ENCODE peak calls at places on chromosomes 13 and 19, in six cellular contexts. C is neural progenitor cell, J is ELR, F is adrenal gland, U is NCI-H2171 treated with DMSO at 0.1 percent for 48 hours, S is H54. Z is an unnamed sample.

GRCh38 chr19:16068696-16069259 is 7.5 kb upstream of the TPM4 start:
- DNase-seq in U (no peak), C (no peak), J (no peak), S (no peak), F (peak), Z (no peak)

GRCh38 chr13:113082198-113083021 is 23.2 kb upstream of the F7 start:
- DNase-seq in F (no peak), S (no peak), C (no peak), J (no peak), U (no peak), Z (no peak)

GRCh38 chr19:13211426-13212308 is 61.5 kb downstream of the IER2 start:
- DNase-seq in F (no peak), S (no peak), U (no peak), J (no peak), C (no peak), Z (no peak)

GRCh38 chr13:27482996-27483395 is 32.6 kb upstream of the MTIF3 start:
- DNase-seq in U (no peak), F (no peak), J (no peak), C (no peak), S (no peak), Z (no peak)

GRCh38 chr19:38838208-38838985 is 6.8 kb upstream of the ECH1 start:
- DNase-seq in J (peak), C (no peak), U (no peak), S (no peak), F (no peak), Z (no peak)

GRCh38 chr13:83450586-83450985 is 431.7 kb downstream of the SLITRK1 start:
- DNase-seq in F (no peak), C (peak), U (no peak), J (peak), S (no peak), Z (no peak)

GRCh38 chr19:18440421-18440877 is 2.5 kb upstream of the ISYNA1 start:
- DNase-seq in F (no peak), S (no peak), C (no peak), U (no peak), J (peak), Z (no peak)

GRCh38 chr13:20331949-20332348 is 99.8 kb upstream of the GJB6 start:
- DNase-seq in U (no peak), F (no peak), S (no peak), C (no peak), J (no peak), Z (no peak)

GRCh38 chr19:5799247-5800241 is 5.3 kb upstream of the NRTN start:
- DNase-seq in J (no peak), U (no peak), C (no peak), S (no peak), F (peak), Z (no peak)